ENCODE peak calls at places on chromosomes 16 and 17, in six cellular contexts. One of them, this sample, is unnamed.

GRCh38 chr17:10698116-10698818 is 873 bp downstream of the ADPRM start:
- DNase-seq in K562: no peak
- DNase-seq in endodermal cell: no peak
- DNase-seq in stomach: no peak
- DNase-seq in right atrium auricular region: no peak
- DNase-seq in epithelial cell of proximal tubule: no peak
- DNase-seq in this sample: peak

GRCh38 chr17:68533887-68534700 is 21.9 kb downstream of the PRKAR1A start:
- DNase-seq in K562: no peak
- DNase-seq in endodermal cell: no peak
- DNase-seq in stomach: no peak
- DNase-seq in right atrium auricular region: no peak
- DNase-seq in epithelial cell of proximal tubule: no peak
- DNase-seq in this sample: peak

GRCh38 chr16:59688006-59688405 is 953.9 kb upstream of the GOT2 start:
- DNase-seq in K562: no peak
- DNase-seq in endodermal cell: peak
- DNase-seq in stomach: no peak
- DNase-seq in right atrium auricular region: no peak
- DNase-seq in epithelial cell of proximal tubule: no peak
- DNase-seq in this sample: no peak

GRCh38 chr17:34575182-34575581 is 4.2 kb upstream of the TMEM132E start:
- DNase-seq in K562: no peak
- DNase-seq in endodermal cell: no peak
- DNase-seq in stomach: no peak
- DNase-seq in right atrium auricular region: no peak
- DNase-seq in epithelial cell of proximal tubule: no peak
- DNase-seq in this sample: no peak

GRCh38 chr17:5418858-5419355 is 555 bp downstream of the NUP88 start:
- DNase-seq in K562: no peak
- DNase-seq in endodermal cell: no peak
- DNase-seq in stomach: peak
- DNase-seq in right atrium auricular region: no peak
- DNase-seq in epithelial cell of proximal tubule: peak
- DNase-seq in this sample: peak

GRCh38 chr16:55147401-55147800 is 176.6 kb upstream of the IRX6 start:
- DNase-seq in K562: no peak
- DNase-seq in endodermal cell: no peak
- DNase-seq in stomach: no peak
- DNase-seq in right atrium auricular region: no peak
- DNase-seq in epithelial cell of proximal tubule: no peak
- DNase-seq in this sample: no peak

GRCh38 chr16:57266531-57267268 is 17.8 kb downstream of the PLLP start:
- DNase-seq in K562: no peak
- DNase-seq in endodermal cell: no peak
- DNase-seq in stomach: peak
- DNase-seq in right atrium auricular region: no peak
- DNase-seq in epithelial cell of proximal tubule: no peak
- DNase-seq in this sample: no peak

GRCh38 chr17:21458036-21458435 is 81.9 kb downstream of the KCNJ12 start:
- DNase-seq in K562: no peak
- DNase-seq in endodermal cell: peak
- DNase-seq in stomach: no peak
- DNase-seq in right atrium auricular region: peak
- DNase-seq in epithelial cell of proximal tubule: no peak
- DNase-seq in this sample: no peak

GRCh38 chr16:4176794-4177438 is 60.7 kb upstream of the ADCY9 start:
- DNase-seq in K562: peak
- DNase-seq in endodermal cell: peak
- DNase-seq in stomach: no peak
- DNase-seq in right atrium auricular region: no peak
- DNase-seq in epithelial cell of proximal tubule: no peak
- DNase-seq in this sample: peak

GRCh38 chr17:66727634-66728570 is 107.0 kb upstream of the CACNG5 start:
- DNase-seq in K562: peak
- DNase-seq in endodermal cell: peak
- DNase-seq in stomach: peak
- DNase-seq in right atrium auricular region: no peak
- DNase-seq in epithelial cell of proximal tubule: no peak
- DNase-seq in this sample: peak

GRCh38 chr17:45228985-45229517 is 7.4 kb downstream of the FMNL1 start:
- DNase-seq in K562: peak
- DNase-seq in endodermal cell: peak
- DNase-seq in stomach: peak
- DNase-seq in right atrium auricular region: peak
- DNase-seq in epithelial cell of proximal tubule: no peak
- DNase-seq in this sample: peak

GRCh38 chr17:62652251-62653001 is 25.0 kb downstream of the MRC2 start:
- DNase-seq in K562: no peak
- DNase-seq in endodermal cell: peak
- DNase-seq in stomach: peak
- DNase-seq in right atrium auricular region: peak
- DNase-seq in epithelial cell of proximal tubule: no peak
- DNase-seq in this sample: peak

GRCh38 chr17:41785876-41786226 is 660 bp downstream of the JUP start:
- DNase-seq in K562: peak
- DNase-seq in endodermal cell: peak
- DNase-seq in stomach: peak
- DNase-seq in right atrium auricular region: peak
- DNase-seq in epithelial cell of proximal tubule: no peak
- DNase-seq in this sample: no peak

GRCh38 chr16:25012525-25012991 is 2.6 kb downstream of the ARHGAP17 start:
- DNase-seq in K562: no peak
- DNase-seq in endodermal cell: no peak
- DNase-seq in stomach: no peak
- DNase-seq in right atrium auricular region: no peak
- DNase-seq in epithelial cell of proximal tubule: no peak
- DNase-seq in this sample: peak

GRCh38 chr16:75296606-75297005 is 45.2 kb upstream of the BCAR1 start:
- DNase-seq in K562: no peak
- DNase-seq in endodermal cell: no peak
- DNase-seq in stomach: no peak
- DNase-seq in right atrium auricular region: peak
- DNase-seq in epithelial cell of proximal tubule: no peak
- DNase-seq in this sample: peak

GRCh38 chr16:4010225-4011158 is 105.8 kb downstream of the ADCY9 start:
- DNase-seq in K562: no peak
- DNase-seq in endodermal cell: no peak
- DNase-seq in stomach: no peak
- DNase-seq in right atrium auricular region: no peak
- DNase-seq in epithelial cell of proximal tubule: no peak
- DNase-seq in this sample: peak

GRCh38 chr16:56279132-56279531 is 87.8 kb downstream of the GNAO1 start:
- DNase-seq in K562: no peak
- DNase-seq in endodermal cell: no peak
- DNase-seq in stomach: peak
- DNase-seq in right atrium auricular region: no peak
- DNase-seq in epithelial cell of proximal tubule: no peak
- DNase-seq in this sample: no peak

GRCh38 chr16:89723279-89724250 is 2.2 kb downstream of the ZNF276 start:
- DNase-seq in K562: no peak
- DNase-seq in endodermal cell: no peak
- DNase-seq in stomach: peak
- DNase-seq in right atrium auricular region: no peak
- DNase-seq in epithelial cell of proximal tubule: no peak
- DNase-seq in this sample: peak

GRCh38 chr16:86697715-86698114 is 119.4 kb downstream of the FOXL1 start:
- DNase-seq in K562: no peak
- DNase-seq in endodermal cell: no peak
- DNase-seq in stomach: no peak
- DNase-seq in right atrium auricular region: no peak
- DNase-seq in epithelial cell of proximal tubule: no peak
- DNase-seq in this sample: peak

GRCh38 chr16:89017956-89018604 is 41.1 kb upstream of the CBFA2T3 start:
- DNase-seq in K562: no peak
- DNase-seq in endodermal cell: peak
- DNase-seq in stomach: no peak
- DNase-seq in right atrium auricular region: no peak
- DNase-seq in epithelial cell of proximal tubule: no peak
- DNase-seq in this sample: peak

GRCh38 chr17:7179317-7180254 is at the start of gene ASGR1:
- DNase-seq in K562: no peak
- DNase-seq in endodermal cell: no peak
- DNase-seq in stomach: no peak
- DNase-seq in right atrium auricular region: no peak
- DNase-seq in epithelial cell of proximal tubule: no peak
- DNase-seq in this sample: no peak

GRCh38 chr16:85069171-85069570 is 41.6 kb downstream of the KIAA0513 start:
- DNase-seq in K562: no peak
- DNase-seq in endodermal cell: no peak
- DNase-seq in stomach: no peak
- DNase-seq in right atrium auricular region: no peak
- DNase-seq in epithelial cell of proximal tubule: no peak
- DNase-seq in this sample: no peak

GRCh38 chr16:85068746-85069145 is 41.2 kb downstream of the KIAA0513 start:
- DNase-seq in K562: no peak
- DNase-seq in endodermal cell: no peak
- DNase-seq in stomach: no peak
- DNase-seq in right atrium auricular region: no peak
- DNase-seq in epithelial cell of proximal tubule: no peak
- DNase-seq in this sample: no peak

GRCh38 chr16:85067024-85067423 is 39.4 kb downstream of the KIAA0513 start:
- DNase-seq in K562: no peak
- DNase-seq in endodermal cell: no peak
- DNase-seq in stomach: no peak
- DNase-seq in right atrium auricular region: no peak
- DNase-seq in epithelial cell of proximal tubule: no peak
- DNase-seq in this sample: no peak

GRCh38 chr16:85066346-85066885 is 38.8 kb downstream of the KIAA0513 start:
- DNase-seq in K562: no peak
- DNase-seq in endodermal cell: no peak
- DNase-seq in stomach: no peak
- DNase-seq in right atrium auricular region: no peak
- DNase-seq in epithelial cell of proximal tubule: no peak
- DNase-seq in this sample: no peak

DNA sequence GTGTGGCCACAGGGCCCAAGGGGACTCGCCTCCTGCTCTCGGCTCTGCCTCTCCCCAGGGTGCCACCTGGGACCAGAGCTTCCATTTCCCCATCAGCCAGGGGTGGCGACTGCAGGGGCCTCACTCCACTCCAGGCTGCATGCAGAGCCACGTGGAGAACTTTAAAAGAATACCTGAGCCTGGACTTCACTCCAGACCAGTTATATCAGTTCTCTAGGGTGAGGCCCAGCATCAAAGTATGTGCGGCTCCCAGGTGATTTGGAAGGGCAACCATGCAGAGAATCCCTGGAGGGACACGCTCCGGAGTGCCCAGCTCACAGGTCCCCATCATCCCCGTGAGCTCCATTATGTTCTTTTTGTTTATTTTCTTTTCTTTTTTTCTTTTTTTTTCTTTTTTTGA is 39.8 kb downstream of the KIAA0513 start:
- DNase-seq in K562: no peak
- DNase-seq in endodermal cell: no peak
- DNase-seq in stomach: no peak
- DNase-seq in right atrium auricular region: no peak
- DNase-seq in epithelial cell of proximal tubule: no peak
- DNase-seq in this sample: no peak
- TF ChIP-seq CTCF in K562: no peak
- TF ChIP-seq CTCF in endodermal cell: no peak
- TF ChIP-seq CTCF in stomach: no peak
- TF ChIP-seq CTCF in right atrium auricular region: no peak
- TF ChIP-seq CTCF in epithelial cell of proximal tubule: no peak
- TF ChIP-seq CTCF in this sample: no peak

GRCh38 chr16:1780677-1781072 is 1.7 kb downstream of the SPSB3 start:
- DNase-seq in K562: no peak
- DNase-seq in endodermal cell: no peak
- DNase-seq in stomach: no peak
- DNase-seq in right atrium auricular region: no peak
- DNase-seq in epithelial cell of proximal tubule: no peak
- DNase-seq in this sample: no peak
- H3K4me3 ChIP-seq in K562: no peak
- H3K4me3 ChIP-seq in endodermal cell: peak
- H3K4me3 ChIP-seq in stomach: peak
- H3K4me3 ChIP-seq in right atrium auricular region: no peak
- H3K4me3 ChIP-seq in epithelial cell of proximal tubule: peak
- H3K4me3 ChIP-seq in this sample: no peak

GRCh38 chr16:23728112-23728477 is 15.1 kb upstream of the ERN2 start:
- DNase-seq in K562: no peak
- DNase-seq in endodermal cell: no peak
- DNase-seq in stomach: no peak
- DNase-seq in right atrium auricular region: peak
- DNase-seq in epithelial cell of proximal tubule: no peak
- DNase-seq in this sample: no peak
- TF ChIP-seq CTCF in K562: no peak
- TF ChIP-seq CTCF in endodermal cell: peak
- TF ChIP-seq CTCF in stomach: no peak
- TF ChIP-seq CTCF in right atrium auricular region: no peak
- TF ChIP-seq CTCF in epithelial cell of proximal tubule: no peak
- TF ChIP-seq CTCF in this sample: no peak

GRCh38 chr16:83817022-83817421 is 9.2 kb downstream of the HSBP1 start:
- DNase-seq in K562: no peak
- DNase-seq in endodermal cell: no peak
- DNase-seq in stomach: no peak
- DNase-seq in right atrium auricular region: peak
- DNase-seq in epithelial cell of proximal tubule: no peak
- DNase-seq in this sample: no peak

GRCh38 chr16:83813818-83814653 is 6.3 kb downstream of the HSBP1 start:
- DNase-seq in K562: no peak
- DNase-seq in endodermal cell: no peak
- DNase-seq in stomach: no peak
- DNase-seq in right atrium auricular region: peak
- DNase-seq in epithelial cell of proximal tubule: peak
- DNase-seq in this sample: peak

GRCh38 chr16:83814654-83814985 is 6.8 kb downstream of the HSBP1 start:
- DNase-seq in K562: no peak
- DNase-seq in endodermal cell: no peak
- DNase-seq in stomach: no peak
- DNase-seq in right atrium auricular region: peak
- DNase-seq in epithelial cell of proximal tubule: no peak
- DNase-seq in this sample: no peak

GRCh38 chr16:83818276-83818675 is 10.5 kb downstream of the HSBP1 start:
- DNase-seq in K562: no peak
- DNase-seq in endodermal cell: no peak
- DNase-seq in stomach: no peak
- DNase-seq in right atrium auricular region: peak
- DNase-seq in epithelial cell of proximal tubule: peak
- DNase-seq in this sample: no peak
- H3K4me3 ChIP-seq in K562: no peak
- H3K4me3 ChIP-seq in endodermal cell: no peak
- H3K4me3 ChIP-seq in stomach: no peak
- H3K4me3 ChIP-seq in right atrium auricular region: no peak
- H3K4me3 ChIP-seq in epithelial cell of proximal tubule: no peak
- H3K4me3 ChIP-seq in this sample: no peak